ENCODE peak calls at places on chromosomes 1 and 21, in nine cellular contexts. One of them, this sample, is unnamed.

GRCh38 chr1:5831600-5832335 is 160.5 kb downstream of the NPHP4 start:
- DNase-seq in GM23338: peak
- DNase-seq in upper lobe of right lung: no peak
- DNase-seq in endodermal cell: peak
- DNase-seq in fibroblast of mammary gland: no peak
- DNase-seq in colonic mucosa: no peak
- DNase-seq in astrocyte of the spinal cord: no peak
- DNase-seq in PC-3: no peak
- DNase-seq in stomach: no peak
- DNase-seq in this sample: no peak

GRCh38 chr21:14356771-14357170 is 26.2 kb downstream of the HSPA13 start:
- DNase-seq in stomach: no peak
- DNase-seq in astrocyte of the spinal cord: no peak
- DNase-seq in upper lobe of right lung: no peak
- DNase-seq in PC-3: no peak
- DNase-seq in colonic mucosa: no peak
- DNase-seq in fibroblast of mammary gland: peak
- DNase-seq in GM23338: no peak
- DNase-seq in endodermal cell: no peak
- DNase-seq in this sample: no peak

GRCh38 chr1:206496131-206496793 is 11.1 kb upstream of the RASSF5 start:
- DNase-seq in PC-3: no peak
- DNase-seq in colonic mucosa: no peak
- DNase-seq in endodermal cell: no peak
- DNase-seq in fibroblast of mammary gland: no peak
- DNase-seq in GM23338: no peak
- DNase-seq in astrocyte of the spinal cord: no peak
- DNase-seq in upper lobe of right lung: no peak
- DNase-seq in stomach: peak
- DNase-seq in this sample: no peak

GRCh38 chr1:53115403-53116306 is 26.8 kb downstream of the SLC1A7 start:
- DNase-seq in fibroblast of mammary gland: no peak
- DNase-seq in upper lobe of right lung: no peak
- DNase-seq in PC-3: no peak
- DNase-seq in endodermal cell: peak
- DNase-seq in colonic mucosa: no peak
- DNase-seq in GM23338: peak
- DNase-seq in stomach: peak
- DNase-seq in astrocyte of the spinal cord: no peak
- DNase-seq in this sample: no peak

GRCh38 chr21:25809013-25809412 is 74.2 kb downstream of the GABPA start:
- DNase-seq in colonic mucosa: no peak
- DNase-seq in endodermal cell: no peak
- DNase-seq in stomach: no peak
- DNase-seq in upper lobe of right lung: no peak
- DNase-seq in PC-3: peak
- DNase-seq in astrocyte of the spinal cord: no peak
- DNase-seq in GM23338: no peak
- DNase-seq in fibroblast of mammary gland: peak
- DNase-seq in this sample: peak

GRCh38 chr21:45145146-45145545 is 70.8 kb downstream of the ADARB1 start:
- DNase-seq in GM23338: no peak
- DNase-seq in stomach: no peak
- DNase-seq in colonic mucosa: no peak
- DNase-seq in fibroblast of mammary gland: no peak
- DNase-seq in upper lobe of right lung: no peak
- DNase-seq in astrocyte of the spinal cord: no peak
- DNase-seq in endodermal cell: peak
- DNase-seq in PC-3: no peak
- DNase-seq in this sample: no peak

GRCh38 chr1:67465371-67465770 is 35.2 kb upstream of the SERBP1 start:
- DNase-seq in GM23338: no peak
- DNase-seq in fibroblast of mammary gland: no peak
- DNase-seq in endodermal cell: no peak
- DNase-seq in upper lobe of right lung: no peak
- DNase-seq in colonic mucosa: no peak
- DNase-seq in PC-3: peak
- DNase-seq in astrocyte of the spinal cord: no peak
- DNase-seq in stomach: no peak
- DNase-seq in this sample: no peak

GRCh38 chr21:21860888-21861287 is 862.7 kb downstream of the NCAM2 start:
- DNase-seq in PC-3: peak
- DNase-seq in fibroblast of mammary gland: peak
- DNase-seq in upper lobe of right lung: no peak
- DNase-seq in endodermal cell: no peak
- DNase-seq in astrocyte of the spinal cord: peak
- DNase-seq in GM23338: no peak
- DNase-seq in stomach: no peak
- DNase-seq in colonic mucosa: no peak
- DNase-seq in this sample: no peak

GRCh38 chr1:161389691-161390558 is 22.2 kb upstream of the CFAP126 start:
- DNase-seq in GM23338: peak
- DNase-seq in fibroblast of mammary gland: peak
- DNase-seq in endodermal cell: peak
- DNase-seq in upper lobe of right lung: peak
- DNase-seq in astrocyte of the spinal cord: peak
- DNase-seq in PC-3: peak
- DNase-seq in colonic mucosa: peak
- DNase-seq in stomach: peak
- DNase-seq in this sample: peak

DNA sequence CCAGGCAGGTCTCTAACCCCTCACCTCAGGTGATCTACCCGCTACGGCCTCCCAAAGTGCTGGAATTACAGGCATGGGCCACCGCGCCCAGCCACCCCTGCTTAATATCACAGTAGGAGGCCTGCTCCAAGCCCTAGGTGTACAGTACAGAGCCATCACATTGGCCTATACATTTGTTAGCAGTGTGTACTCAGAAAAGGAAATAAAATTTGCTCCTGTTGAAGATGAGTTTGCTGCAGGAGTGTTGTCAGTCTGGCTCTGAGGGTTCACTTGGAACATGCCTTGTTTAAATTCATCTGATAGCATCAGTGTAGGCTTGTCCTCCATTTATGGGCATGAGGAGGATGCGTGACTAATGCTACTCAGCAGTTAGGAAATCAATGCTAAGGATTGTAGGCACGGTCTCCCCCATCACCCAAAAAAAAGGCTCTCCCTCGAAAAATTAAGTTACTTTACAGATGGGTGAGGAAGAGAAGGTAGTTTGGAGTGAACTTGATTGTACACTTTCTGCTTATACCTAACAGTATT is 4.6 kb upstream of the ENAH start:
- DNase-seq in fibroblast of mammary gland: peak
- DNase-seq in upper lobe of right lung: no peak
- DNase-seq in stomach: no peak
- DNase-seq in endodermal cell: no peak
- DNase-seq in GM23338: no peak
- DNase-seq in colonic mucosa: no peak
- DNase-seq in PC-3: peak
- DNase-seq in astrocyte of the spinal cord: peak
- DNase-seq in this sample: peak
- H3K4me3 ChIP-seq in fibroblast of mammary gland: no peak
- H3K4me3 ChIP-seq in upper lobe of right lung: no peak
- H3K4me3 ChIP-seq in stomach: no peak
- H3K4me3 ChIP-seq in endodermal cell: no peak
- H3K4me3 ChIP-seq in GM23338: no peak
- H3K4me3 ChIP-seq in colonic mucosa: no peak
- H3K4me3 ChIP-seq in PC-3: peak
- H3K4me3 ChIP-seq in astrocyte of the spinal cord: no peak
- H3K4me3 ChIP-seq in this sample: no peak

GRCh38 chr1:218211241-218211640 is 73.9 kb upstream of the RRP15 start:
- DNase-seq in upper lobe of right lung: no peak
- DNase-seq in endodermal cell: no peak
- DNase-seq in stomach: no peak
- DNase-seq in colonic mucosa: no peak
- DNase-seq in fibroblast of mammary gland: no peak
- DNase-seq in astrocyte of the spinal cord: peak
- DNase-seq in PC-3: peak
- DNase-seq in GM23338: no peak
- DNase-seq in this sample: no peak

GRCh38 chr1:218217040-218217439 is 68.1 kb upstream of the RRP15 start:
- DNase-seq in PC-3: no peak
- DNase-seq in GM23338: peak
- DNase-seq in endodermal cell: no peak
- DNase-seq in stomach: no peak
- DNase-seq in upper lobe of right lung: no peak
- DNase-seq in colonic mucosa: no peak
- DNase-seq in fibroblast of mammary gland: no peak
- DNase-seq in astrocyte of the spinal cord: no peak
- DNase-seq in this sample: no peak
- TF ChIP-seq CTCF in PC-3: no peak
- TF ChIP-seq CTCF in GM23338: no peak
- TF ChIP-seq CTCF in endodermal cell: no peak
- TF ChIP-seq CTCF in stomach: no peak
- TF ChIP-seq CTCF in upper lobe of right lung: no peak
- TF ChIP-seq CTCF in colonic mucosa: no peak
- TF ChIP-seq CTCF in fibroblast of mammary gland: no peak
- TF ChIP-seq CTCF in astrocyte of the spinal cord: no peak
- TF ChIP-seq CTCF in this sample: no peak

GRCh38 chr1:204885790-204886189 is 15.1 kb downstream of the NFASC start:
- DNase-seq in stomach: no peak
- DNase-seq in PC-3: no peak
- DNase-seq in astrocyte of the spinal cord: no peak
- DNase-seq in GM23338: no peak
- DNase-seq in colonic mucosa: no peak
- DNase-seq in fibroblast of mammary gland: peak
- DNase-seq in upper lobe of right lung: no peak
- DNase-seq in endodermal cell: no peak
- DNase-seq in this sample: peak
- H3K4me3 ChIP-seq in stomach: no peak
- H3K4me3 ChIP-seq in PC-3: no peak
- H3K4me3 ChIP-seq in astrocyte of the spinal cord: no peak
- H3K4me3 ChIP-seq in GM23338: no peak
- H3K4me3 ChIP-seq in colonic mucosa: no peak
- H3K4me3 ChIP-seq in fibroblast of mammary gland: no peak
- H3K4me3 ChIP-seq in upper lobe of right lung: no peak
- H3K4me3 ChIP-seq in endodermal cell: no peak
- H3K4me3 ChIP-seq in this sample: peak

GRCh38 chr1:238789916-238790667 is 596.3 kb upstream of the CHRM3 start:
- DNase-seq in astrocyte of the spinal cord: no peak
- DNase-seq in stomach: no peak
- DNase-seq in GM23338: peak
- DNase-seq in PC-3: no peak
- DNase-seq in endodermal cell: peak
- DNase-seq in colonic mucosa: no peak
- DNase-seq in fibroblast of mammary gland: no peak
- DNase-seq in upper lobe of right lung: no peak
- DNase-seq in this sample: no peak
- TF ChIP-seq CTCF in astrocyte of the spinal cord: no peak
- TF ChIP-seq CTCF in stomach: no peak
- TF ChIP-seq CTCF in GM23338: peak
- TF ChIP-seq CTCF in PC-3: no peak
- TF ChIP-seq CTCF in endodermal cell: peak
- TF ChIP-seq CTCF in colonic mucosa: no peak
- TF ChIP-seq CTCF in fibroblast of mammary gland: no peak
- TF ChIP-seq CTCF in upper lobe of right lung: no peak
- TF ChIP-seq CTCF in this sample: no peak

DNA sequence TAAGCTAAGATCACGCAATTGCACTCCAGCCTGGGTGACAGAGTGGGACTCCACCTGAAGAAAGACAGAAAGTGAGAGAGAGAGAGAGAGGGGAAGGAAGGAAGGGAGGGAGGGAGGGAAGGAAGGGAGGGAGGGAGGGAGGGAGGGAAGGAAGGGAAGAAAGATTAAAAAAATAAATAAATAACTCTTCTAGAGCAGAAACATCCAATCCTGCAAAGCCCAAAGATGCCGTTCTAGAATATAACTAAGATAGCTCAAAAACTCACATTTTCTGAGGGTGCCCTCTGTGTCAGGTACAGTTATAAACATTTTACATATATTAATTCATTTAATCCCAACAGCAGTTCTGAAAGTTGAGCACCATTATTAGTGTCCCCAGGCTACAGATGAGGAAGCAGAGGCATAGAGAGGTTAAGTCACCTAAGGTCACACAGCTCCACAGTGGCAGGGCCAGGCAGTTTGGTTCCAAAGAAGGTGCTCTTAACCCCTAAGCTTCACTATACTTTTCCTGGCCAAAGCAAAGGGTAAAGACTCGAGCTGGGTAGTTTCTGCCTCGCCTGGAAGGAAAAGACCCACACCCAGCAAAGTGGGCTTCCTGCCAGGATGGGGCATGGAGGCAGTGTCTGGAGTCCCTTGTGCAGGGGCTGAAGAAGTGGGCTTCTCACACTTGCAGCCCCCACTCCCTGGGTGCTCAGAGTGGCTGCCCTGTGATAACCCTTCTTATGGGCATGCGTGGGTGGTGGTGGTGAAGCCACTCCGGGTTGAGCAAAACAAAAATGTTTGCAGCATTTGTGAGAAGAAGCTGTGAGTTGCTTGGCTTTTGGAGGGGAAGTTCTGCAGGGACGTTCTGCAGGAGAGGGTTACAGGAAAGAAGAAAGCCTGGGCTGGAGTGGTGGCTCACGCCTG is 7.9 kb upstream of the PIK3CD start:
- DNase-seq in upper lobe of right lung: no peak
- DNase-seq in stomach: no peak
- DNase-seq in endodermal cell: no peak
- DNase-seq in astrocyte of the spinal cord: no peak
- DNase-seq in PC-3: no peak
- DNase-seq in fibroblast of mammary gland: no peak
- DNase-seq in GM23338: no peak
- DNase-seq in colonic mucosa: no peak
- DNase-seq in this sample: no peak
- H3K4me3 ChIP-seq in upper lobe of right lung: no peak
- H3K4me3 ChIP-seq in stomach: no peak
- H3K4me3 ChIP-seq in endodermal cell: no peak
- H3K4me3 ChIP-seq in astrocyte of the spinal cord: no peak
- H3K4me3 ChIP-seq in PC-3: no peak
- H3K4me3 ChIP-seq in fibroblast of mammary gland: no peak
- H3K4me3 ChIP-seq in GM23338: no peak
- H3K4me3 ChIP-seq in colonic mucosa: no peak
- H3K4me3 ChIP-seq in this sample: no peak